ENCODE peak calls at places on chromosomes 7 and 10, in eight cellular contexts. K, C, M, T, G, Z, L and W are unnamed samples.

GRCh38 chr10:31774291-31774900 is 154.2 kb downstream of the ARHGAP12 start:
- DNase-seq in G (no peak), M (no peak), C (peak), L (no peak), Z (peak), T (no peak), K (no peak), W (no peak)

GRCh38 chr10:6269953-6270867 is 67.5 kb downstream of the PFKFB3 start:
- DNase-seq in K (peak), C (peak), G (no peak), Z (no peak), T (peak), M (no peak), L (peak), W (no peak)

GRCh38 chr10:108615576-108616320 is 1307.6 kb downstream of the XPNPEP1 start:
- DNase-seq in C (no peak), K (no peak), M (no peak), G (no peak), T (no peak), L (no peak), Z (no peak), W (no peak)

GRCh38 chr10:90865400-90865799 is 6.4 kb upstream of the RPP30 start:
- DNase-seq in C (peak), L (peak), Z (peak), G (no peak), M (no peak), T (no peak), K (no peak), W (no peak)

GRCh38 chr7:98329974-98330373 is 48.5 kb downstream of the BRI3 start:
- DNase-seq in C (peak), G (no peak), K (no peak), T (no peak), Z (peak), M (no peak), L (no peak), W (no peak)

GRCh38 chr7:142865766-142866165 is 10.9 kb downstream of the EPHB6 start:
- DNase-seq in K (no peak), M (no peak), C (no peak), L (no peak), G (no peak), T (no peak), Z (no peak), W (no peak)

GRCh38 chr10:86366033-86366901 is at the start of gene GRID1:
- DNase-seq in G (peak), C (peak), Z (peak), M (no peak), L (no peak), T (no peak), K (no peak), W (no peak)

GRCh38 chr10:24415455-24416169 is 206.7 kb downstream of the KIAA1217 start:
- DNase-seq in Z (peak), T (no peak), M (no peak), G (no peak), C (peak), L (no peak), K (no peak), W (no peak)

GRCh38 chr7:65489260-65489767 is 115.7 kb downstream of the ZNF92 start:
- DNase-seq in G (no peak), C (peak), L (no peak), K (no peak), T (no peak), Z (no peak), M (no peak), W (no peak)

GRCh38 chr7:574661-575395 is 55.2 kb upstream of the PDGFA start:
- DNase-seq in T (no peak), K (no peak), M (no peak), C (no peak), L (no peak), Z (no peak), G (no peak), W (no peak)

GRCh38 chr10:43226851-43227845 is 39.7 kb downstream of the RASGEF1A start:
- DNase-seq in C (no peak), M (no peak), G (no peak), K (no peak), T (no peak), L (no peak), Z (no peak), W (no peak)

GRCh38 chr7:66669088-66669487 is 40.4 kb downstream of the KCTD7 start:
- DNase-seq in C (no peak), M (no peak), K (no peak), G (peak), L (no peak), T (no peak), Z (no peak), W (no peak)

GRCh38 chr7:77765906-77766800 is 32.1 kb downstream of the TMEM60 start:
- DNase-seq in Z (peak), L (no peak), M (no peak), K (no peak), G (no peak), C (peak), T (peak), W (no peak)

GRCh38 chr10:133608855-133609254 is 17.7 kb downstream of the FRG2B start:
- DNase-seq in C (peak), Z (no peak), G (no peak), T (no peak), K (no peak), L (peak), M (no peak), W (no peak)

GRCh38 chr10:93186631-93187030 is 112.9 kb downstream of the CYP26A1 start:
- DNase-seq in T (no peak), M (no peak), K (no peak), L (no peak), G (no peak), Z (no peak), C (peak), W (no peak)

GRCh38 chr7:114949227-114949626 is 27.3 kb downstream of the MDFIC start:
- DNase-seq in M (no peak), Z (no peak), K (no peak), G (no peak), L (no peak), T (no peak), C (peak), W (no peak)

GRCh38 chr7:87212478-87212877 is 7.1 kb downstream of the TMEM243 start:
- DNase-seq in C (no peak), G (no peak), M (no peak), Z (no peak), T (no peak), L (no peak), K (no peak), W (no peak)

GRCh38 chr7:44157116-44158059 is 16.3 kb upstream of the MYL7 start:
- DNase-seq in L (no peak), Z (no peak), K (no peak), T (no peak), C (no peak), G (no peak), M (no peak), W (no peak)

GRCh38 chr10:125123363-125124113 is 36.8 kb downstream of the CTBP2 start:
- DNase-seq in K (no peak), M (peak), C (peak), Z (no peak), G (peak), L (peak), T (peak), W (no peak)

GRCh38 chr10:122132331-122132755 is 138.8 kb upstream of the BTBD16 start:
- DNase-seq in Z (no peak), L (no peak), G (no peak), C (no peak), T (no peak), M (no peak), K (no peak), W (no peak)

GRCh38 chr7:158391141-158391540 is 196.5 kb downstream of the PTPRN2 start:
- DNase-seq in T (no peak), K (no peak), C (no peak), Z (no peak), L (no peak), M (no peak), G (no peak), W (no peak)

GRCh38 chr7:151807876-151808275 is 69.0 kb downstream of the PRKAG2 start:
- DNase-seq in T (no peak), K (no peak), Z (no peak), M (no peak), G (no peak), L (no peak), C (no peak), W (no peak)

GRCh38 chr7:30433082-30433481 is 45.5 kb downstream of the NOD1 start:
- DNase-seq in G (peak), M (no peak), L (no peak), C (peak), T (no peak), Z (peak), K (no peak), W (no peak)

GRCh38 chr7:98879198-98879988 is 1.1 kb downstream of the TRRAP start:
- DNase-seq in G (no peak), K (peak), T (no peak), L (peak), Z (peak), M (no peak), C (no peak), W (no peak)

GRCh38 chr10:3067045-3067858 is at the start of gene PFKP:
- DNase-seq in G (no peak), M (no peak), L (peak), T (no peak), C (peak), K (peak), Z (peak), W (peak)

GRCh38 chr7:28921822-28922221 is 36.3 kb downstream of the TRIL start:
- DNase-seq in Z (peak), M (peak), C (peak), K (no peak), G (peak), L (peak), T (peak), W (no peak)